ENCODE peak calls at places on chromosomes 5 and 9, in seven cellular contexts. P is activated CD8-positive, alpha-beta T cell treated with anti-CD3 and anti-CD28 coated beads for 36 hours; F is fibroblast of lung; N is IMR-90; U is pancreas; D is choroid plexus epithelial cell; W is neural progenitor cell. S is an unnamed sample.

GRCh38 chr9:136363606-136364368 is at the start of gene DNLZ:
- DNase-seq in N (peak), F (peak), U (peak), P (peak), D (peak), W (peak), S (peak)

GRCh38 chr9:68780735-68781134 is 75.7 kb downstream of the PIP5K1B start:
- DNase-seq in D (peak), F (peak), N (peak), W (peak), U (no peak), P (peak), S (no peak)

GRCh38 chr9:114954986-114955623 is 24.7 kb upstream of the TNFSF8 start:
- DNase-seq in D (no peak), W (no peak), F (no peak), N (no peak), U (no peak), P (no peak), S (no peak)

GRCh38 chr5:87081511-87082372 is 185.9 kb upstream of the RASA1 start:
- DNase-seq in W (no peak), U (no peak), D (no peak), P (peak), N (no peak), F (no peak), S (peak)

GRCh38 chr5:163473613-163474243 is 13.3 kb downstream of the HMMR start:
- DNase-seq in W (no peak), F (peak), D (no peak), N (no peak), U (no peak), P (no peak), S (no peak)

GRCh38 chr9:110114086-110114887 is 93.7 kb downstream of the C9orf152 start:
- DNase-seq in F (peak), P (no peak), D (no peak), N (peak), W (no peak), U (no peak), S (no peak)

GRCh38 chr9:17742065-17742464 is 163.2 kb downstream of the SH3GL2 start:
- DNase-seq in W (peak), N (no peak), F (no peak), U (no peak), D (no peak), P (no peak), S (no peak)

GRCh38 chr9:99973455-99973854 is 67.0 kb downstream of the STX17 start:
- DNase-seq in N (no peak), F (no peak), P (no peak), U (no peak), W (no peak), D (no peak), S (no peak)

GRCh38 chr5:132419517-132420468 is 50.3 kb downstream of the SLC22A5 start:
- DNase-seq in U (peak), W (peak), D (peak), P (peak), F (peak), N (peak), S (peak)

DNA sequence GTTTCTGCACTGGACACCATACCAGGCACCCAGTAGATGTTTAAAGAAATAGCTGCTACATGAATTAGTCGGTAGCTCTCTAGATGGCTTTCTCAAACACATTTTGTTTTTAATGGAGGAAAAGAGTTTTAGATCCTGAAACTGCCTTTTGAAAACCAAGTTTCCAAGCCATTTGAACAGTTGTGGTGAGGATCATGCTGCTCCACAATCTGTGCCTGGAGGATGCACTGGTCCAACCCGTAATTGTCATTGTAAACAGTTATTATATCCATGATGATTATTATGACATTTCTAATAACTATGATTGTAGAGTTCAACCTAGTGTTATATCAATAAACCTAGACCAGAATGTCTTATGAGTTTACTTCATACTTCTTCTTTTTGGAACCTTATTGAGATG is 35.9 kb upstream of the ZFAND5 start:
- DNase-seq in F (no peak), W (no peak), P (no peak), N (no peak), U (no peak), D (no peak), S (no peak)
- TF ChIP-seq CTCF in F (no peak), W (no peak), P (no peak), N (no peak), U (no peak), D (no peak), S (no peak)

DNA sequence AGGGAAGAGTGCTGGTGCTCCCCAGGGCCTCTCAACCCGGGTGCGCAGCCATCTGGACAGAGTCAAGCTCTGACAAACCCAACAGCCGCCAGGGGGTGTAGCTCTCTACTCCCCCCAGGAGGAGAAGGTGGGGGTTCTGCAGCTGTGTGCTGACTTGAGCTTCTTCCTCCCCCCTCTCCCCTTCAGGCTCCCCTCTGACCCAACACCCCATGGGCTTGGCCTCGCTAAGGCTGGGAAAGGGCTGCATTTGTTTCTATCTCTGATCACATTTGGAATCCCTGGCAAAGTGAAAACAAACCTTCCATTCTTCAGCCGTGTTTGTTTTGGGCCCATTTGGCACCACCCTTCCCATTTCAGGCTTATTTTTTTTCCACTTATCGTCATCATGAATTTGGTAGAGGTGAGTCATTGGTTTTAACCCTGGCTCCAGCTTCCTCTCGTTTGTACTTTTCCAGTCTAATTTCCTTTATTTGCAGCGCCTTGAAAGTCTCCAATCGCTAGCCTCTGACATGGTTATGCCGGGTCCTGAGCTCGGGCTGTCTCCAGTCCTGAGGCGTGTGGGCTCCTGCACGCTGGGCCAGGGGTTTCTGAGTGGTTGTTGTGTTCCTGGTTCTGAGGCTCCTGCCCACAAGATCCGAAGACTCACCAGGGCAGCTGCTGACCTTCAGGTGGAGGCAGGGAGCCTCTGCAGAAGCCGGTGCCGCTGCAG is 36.1 kb downstream of the DAP start:
- DNase-seq in N (peak), P (no peak), U (peak), D (peak), W (no peak), F (peak), S (no peak)
- TF ChIP-seq CTCF in N (peak), P (no peak), U (peak), D (peak), W (no peak), F (peak), S (no peak)

DNA sequence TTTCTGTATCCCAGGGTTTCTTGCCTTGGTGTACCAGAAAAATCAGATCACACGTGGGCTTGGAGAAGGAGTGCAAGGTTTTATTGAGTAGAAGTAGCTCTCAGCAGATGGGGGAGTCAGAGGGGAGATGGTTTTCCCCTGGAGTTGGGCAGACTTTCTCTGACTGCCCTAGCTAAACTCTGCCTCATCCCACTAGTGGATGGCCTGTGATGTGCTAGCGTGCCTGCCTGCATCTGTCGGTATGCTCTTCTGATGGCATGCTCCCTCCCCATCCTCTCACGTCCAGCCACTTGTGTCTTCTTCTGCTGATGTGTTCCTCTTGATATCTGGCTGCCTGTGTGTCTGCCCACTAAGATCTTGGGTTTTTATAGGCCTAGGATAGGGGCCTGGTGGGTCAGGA is 616.1 kb upstream of the RGMB start:
- DNase-seq in W (no peak), D (no peak), N (no peak), P (no peak), U (no peak), F (no peak), S (no peak)
- TF ChIP-seq CTCF in W (no peak), D (no peak), N (no peak), P (no peak), U (no peak), F (no peak), S (no peak)

DNA sequence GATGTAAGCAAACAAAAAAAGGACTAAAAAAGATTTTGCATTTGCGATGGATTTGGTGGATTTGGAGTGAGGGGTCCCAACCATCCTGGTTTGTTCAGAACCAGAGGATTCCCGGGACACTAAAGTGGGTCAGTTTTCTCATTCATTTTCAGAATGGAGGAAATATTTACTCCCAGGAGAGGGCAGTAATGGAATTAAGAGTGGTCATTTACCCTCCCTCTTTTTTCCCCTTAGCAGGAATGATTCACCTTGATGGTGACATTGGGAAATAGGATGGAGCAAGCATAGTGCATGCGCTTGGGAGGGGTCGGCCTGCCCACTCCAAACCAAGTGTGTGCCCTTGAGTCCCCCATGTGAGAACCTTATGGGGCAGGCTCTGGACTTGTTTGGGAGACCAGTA is 164.2 kb upstream of the PUM3 start:
- DNase-seq in P (no peak), D (no peak), W (no peak), U (no peak), F (no peak), N (no peak), S (no peak)
- TF ChIP-seq CTCF in P (no peak), D (no peak), W (no peak), U (no peak), F (no peak), N (no peak), S (no peak)

S was measured in natural killer cell.